ENCODE peak calls at places on chromosomes 4 and X, in ten cellular contexts. X is left lung, E is B cell, K is aorta, Y is immature natural killer cell, R is RCC 7860, I is AML-193, L is nephron progenitor cell, A is Calu3, S is SW480. T is an unnamed sample.

GRCh38 chr4:82998898-82999297 is 11.7 kb downstream of the LIN54 start:
- DNase-seq in S (no peak), K (no peak), Y (no peak), L (no peak), R (no peak), X (no peak), I (peak; percentile 59), A (no peak), E (no peak), T (peak; percentile 7)

GRCh38 chr4:140130677-140131076 is 23.3 kb downstream of the MAML3 start:
- DNase-seq in Y (no peak), L (no peak), S (peak; percentile 74), K (no peak), A (peak; percentile 66), R (peak; percentile 11), I (peak; percentile 17), E (no peak), X (no peak), T (no peak)

GRCh38 chr4:156609421-156609820 is 362.2 kb downstream of the PDGFC start:
- DNase-seq in A (no peak), I (no peak), L (no peak), S (no peak), E (no peak), Y (no peak), R (no peak), X (no peak), K (peak; percentile 56), T (peak; percentile 75)

GRCh38 chrX:75229774-75230173 is 44.1 kb upstream of the UPRT start:
- DNase-seq in L (no peak), Y (no peak), K (no peak), R (no peak), X (no peak), E (no peak), S (no peak), I (no peak), A (no peak), T (no peak)

GRCh38 chr4:41232406-41232805 is 18.1 kb upstream of the APBB2 start:
- DNase-seq in L (no peak), K (no peak), I (no peak), A (no peak), Y (no peak), R (no peak), S (no peak), X (no peak), E (no peak), T (no peak)

GRCh38 chr4:137663376-137664054 is 131.2 kb upstream of the PCDH18 start:
- DNase-seq in A (no peak), L (no peak), S (no peak), K (no peak), Y (no peak), E (no peak), X (no peak), R (no peak), I (no peak), T (no peak)

GRCh38 chrX:102957751-102958150 is 20.7 kb downstream of the RAB40AL start:
- DNase-seq in E (no peak), A (no peak), X (no peak), L (no peak), Y (no peak), S (no peak), I (no peak), R (no peak), K (no peak), T (no peak)

GRCh38 chr4:11626046-11626445 is 197.4 kb upstream of the HS3ST1 start:
- DNase-seq in L (no peak), Y (no peak), R (no peak), E (no peak), I (no peak), K (no peak), X (no peak), A (no peak), S (no peak), T (no peak)

GRCh38 chrX:53930513-53931380 is 113.5 kb downstream of the PHF8 start:
- DNase-seq in Y (no peak), E (no peak), A (no peak), X (no peak), L (no peak), S (no peak), R (peak; percentile 26), K (no peak), I (no peak), T (peak; percentile 21)

GRCh38 chr4:102318105-102318504 is 27.2 kb downstream of the SLC39A8 start:
- DNase-seq in R (no peak), L (no peak), E (no peak), X (no peak), S (no peak), I (no peak), Y (no peak), K (no peak), A (no peak), T (no peak)

GRCh38 chrX:150587585-150588503 is 19.4 kb downstream of the MTM1 start:
- DNase-seq in X (no peak), K (no peak), Y (peak; percentile 24), R (no peak), A (peak; percentile 35), I (no peak), E (no peak), S (peak; percentile 85), L (peak; percentile 33), T (no peak)

GRCh38 chr4:88522702-88523324 is 763 bp downstream of the PYURF start:
- DNase-seq in S (peak; percentile 9), X (peak; percentile 81), E (no peak), A (peak; percentile 8), L (peak; percentile 34), R (peak; percentile 5), I (peak; percentile 43), Y (peak; percentile 17), K (peak; percentile 60), T (peak; percentile 49)

GRCh38 chr4:163165217-163166017 is 1.3 kb downstream of the NAF1 start:
- DNase-seq in X (no peak), E (no peak), R (no peak), A (no peak), Y (no peak), I (no peak), K (no peak), L (no peak), S (peak; percentile 12), T (no peak)

GRCh38 chr4:96035727-96036126 is 195.8 kb downstream of the PDHA2 start:
- DNase-seq in X (no peak), A (peak; percentile 2), Y (no peak), E (no peak), R (no peak), I (peak; percentile 36), K (no peak), L (no peak), S (no peak), T (peak; percentile 28)

GRCh38 chr4:82423245-82424054 is 6.8 kb downstream of the HNRNPDL start:
- DNase-seq in X (no peak), A (no peak), I (no peak), S (no peak), E (no peak), Y (no peak), R (peak; percentile 80), K (no peak), L (no peak), T (no peak)

GRCh38 chr4:12961713-12962112 is 522.4 kb downstream of the RAB28 start:
- DNase-seq in X (no peak), L (no peak), E (no peak), R (no peak), K (no peak), S (no peak), I (no peak), A (no peak), Y (no peak), T (no peak)

GRCh38 chrX:26918633-26919032 is 544.5 kb downstream of the PPP4R3C start:
- DNase-seq in R (no peak), K (no peak), E (no peak), Y (no peak), X (no peak), A (no peak), I (no peak), S (peak; percentile 11), L (peak; percentile 8), T (peak; percentile 0)

GRCh38 chr4:60562353-60562752 is 637.8 kb upstream of the ADGRL3 start:
- DNase-seq in Y (no peak), R (no peak), A (no peak), I (no peak), K (no peak), E (no peak), L (no peak), S (no peak), X (no peak), T (peak; percentile 21)

GRCh38 chr4:188665466-188665865 is 526.2 kb downstream of the TRIML1 start:
- DNase-seq in E (no peak), R (no peak), I (no peak), X (no peak), K (no peak), S (no peak), Y (no peak), A (no peak), L (no peak), T (no peak)

GRCh38 chr4:13535708-13536361 is 8.5 kb downstream of the NKX3-2 start:
- DNase-seq in L (no peak), E (peak; percentile 35), R (no peak), X (no peak), Y (no peak), I (no peak), S (no peak), K (no peak), A (no peak), T (no peak)

GRCh38 chr4:40238700-40239548 is 42.1 kb downstream of the RHOH start:
- DNase-seq in I (no peak), K (no peak), R (no peak), L (no peak), S (no peak), E (no peak), A (no peak), Y (no peak), X (no peak), T (peak; percentile 61)

GRCh38 chrX:130321550-130321949 is 18.2 kb upstream of the SLC25A14 start:
- DNase-seq in A (no peak), E (no peak), I (no peak), Y (no peak), K (no peak), X (no peak), S (no peak), L (no peak), R (no peak), T (no peak)

GRCh38 chr4:7872264-7872771 is 67.3 kb downstream of the AFAP1 start:
- DNase-seq in X (no peak), K (no peak), R (no peak), A (no peak), E (no peak), Y (no peak), I (no peak), S (no peak), L (no peak), T (no peak)

GRCh38 chr4:33193109-33193508 is 2472.9 kb downstream of the PCDH7 start:
- DNase-seq in E (no peak), A (no peak), R (no peak), K (no peak), Y (no peak), I (no peak), S (no peak), L (no peak), X (no peak), T (no peak)

GRCh38 chrX:104112326-104112951 is at the start of gene ZCCHC18:
- DNase-seq in X (peak; percentile 76), I (no peak), Y (peak; percentile 57), R (peak; percentile 45), A (peak; percentile 30), S (peak; percentile 55), L (peak; percentile 78), K (peak; percentile 58), E (peak; percentile 63), T (no peak)

GRCh38 chr4:141912831-141913230 is 276.4 kb downstream of the IL15 start:
- DNase-seq in L (no peak), X (no peak), E (no peak), S (no peak), Y (no peak), A (no peak), K (no peak), I (no peak), R (no peak), T (no peak)

GRCh38 chr4:80367737-80368136 is 32.2 kb downstream of the CFAP299 start:
- DNase-seq in I (no peak), X (no peak), Y (no peak), E (no peak), S (no peak), A (no peak), K (no peak), L (no peak), R (no peak), T (no peak)

GRCh38 chrX:135086197-135086854 is 34.0 kb downstream of the ETDB start:
- DNase-seq in K (no peak), A (peak; percentile 55), Y (peak; percentile 48), L (peak; percentile 23), E (peak; percentile 39), X (no peak), S (peak; percentile 66), I (peak; percentile 35), R (peak; percentile 27), T (peak; percentile 41)

T was measured in MV-4-11.